ENCODE peak calls at places on chromosomes 6 and 20, in seven cellular contexts. K is GM12878, L is HCT116, Y is K562, H is SK-N-SH, V is HepG2, D is H1. B is an unnamed sample.

GRCh38 chr6:56521454-56521853 is 121.2 kb downstream of the DST start:
- DNase-seq in K (no peak), L (no peak), Y (no peak), H (no peak), V (peak), D (no peak), B (no peak)

GRCh38 chr6:125019281-125019680 is 57.0 kb downstream of the RNF217 start:
- DNase-seq in K (no peak), L (no peak), Y (no peak), H (no peak), V (no peak), D (no peak), B (no peak)

GRCh38 chr6:48111143-48111506 is at the start of gene PTCHD4:
- DNase-seq in K (no peak), L (peak), Y (no peak), H (peak), V (peak), D (peak), B (peak)

GRCh38 chr20:17161661-17162410 is 65.0 kb upstream of the PCSK2 start:
- DNase-seq in K (no peak), L (no peak), Y (no peak), H (no peak), V (no peak), D (no peak), B (no peak)

GRCh38 chr6:140463312-140463710 is 1088.9 kb upstream of the CITED2 start:
- DNase-seq in K (no peak), L (no peak), Y (no peak), H (no peak), V (no peak), D (no peak), B (peak)

GRCh38 chr6:19697744-19698290 is 139.4 kb upstream of the ID4 start:
- DNase-seq in K (no peak), L (no peak), Y (no peak), H (no peak), V (no peak), D (no peak), B (no peak)

GRCh38 chr20:11182715-11183114 is 508.9 kb upstream of the JAG1 start:
- DNase-seq in K (no peak), L (no peak), Y (no peak), H (no peak), V (no peak), D (no peak), B (no peak)

GRCh38 chr20:6614836-6615235 is 152.7 kb upstream of the BMP2 start:
- DNase-seq in K (no peak), L (no peak), Y (no peak), H (no peak), V (no peak), D (no peak), B (no peak)

GRCh38 chr6:33013608-33014007 is 4.2 kb upstream of the HLA-DOA start:
- DNase-seq in K (no peak), L (no peak), Y (no peak), H (no peak), V (no peak), D (no peak), B (no peak)

GRCh38 chr6:56450882-56451739 is 191.6 kb downstream of the DST start:
- DNase-seq in K (no peak), L (no peak), Y (no peak), H (no peak), V (peak), D (no peak), B (peak)

GRCh38 chr6:5331860-5332442 is 70.6 kb downstream of the FARS2 start:
- DNase-seq in K (no peak), L (no peak), Y (no peak), H (no peak), V (no peak), D (no peak), B (no peak)

GRCh38 chr6:133705731-133706130 is 183.2 kb upstream of the TCF21 start:
- DNase-seq in K (no peak), L (no peak), Y (no peak), H (no peak), V (no peak), D (no peak), B (no peak)

GRCh38 chr6:30826961-30827342 is 57.4 kb upstream of the DDR1 start:
- DNase-seq in K (no peak), L (no peak), Y (peak), H (no peak), V (peak), D (no peak), B (peak)

GRCh38 chr6:64817525-64817924 is 889.5 kb downstream of the EYS start:
- DNase-seq in K (no peak), L (no peak), Y (no peak), H (no peak), V (no peak), D (no peak), B (no peak)

GRCh38 chr6:37137201-37137880 is 32.6 kb upstream of the PIM1 start:
- DNase-seq in K (no peak), L (peak), Y (no peak), H (peak), V (peak), D (no peak), B (no peak)

GRCh38 chr6:148328876-148329567 is 13.6 kb upstream of the SASH1 start:
- DNase-seq in K (no peak), L (no peak), Y (no peak), H (no peak), V (peak), D (no peak), B (no peak)

GRCh38 chr6:29633532-29633901 is 534 bp upstream of the GABBR1 start:
- DNase-seq in K (no peak), L (no peak), Y (peak), H (no peak), V (no peak), D (no peak), B (peak)

GRCh38 chr20:50330504-50331313 is 140.1 kb downstream of the CEBPB start:
- DNase-seq in K (no peak), L (no peak), Y (no peak), H (no peak), V (peak), D (no peak), B (no peak)

GRCh38 chr6:88641178-88641903 is 322.1 kb downstream of the RNGTT start:
- DNase-seq in K (peak), L (no peak), Y (no peak), H (no peak), V (no peak), D (no peak), B (no peak)

GRCh38 chr6:113855500-113856010 is 1.6 kb upstream of the MARCKS start:
- DNase-seq in K (no peak), L (no peak), Y (peak), H (no peak), V (no peak), D (no peak), B (no peak)

GRCh38 chr6:107869871-107870270 is 45.8 kb upstream of the SCML4 start:
- DNase-seq in K (no peak), L (no peak), Y (no peak), H (no peak), V (no peak), D (no peak), B (no peak)

GRCh38 chr6:101392561-101393230 is 812 bp upstream of the GRIK2 start:
- DNase-seq in K (no peak), L (no peak), Y (no peak), H (peak), V (no peak), D (no peak), B (no peak)

GRCh38 chr6:130203370-130203769 is 19.4 kb downstream of the SAMD3 start:
- DNase-seq in K (no peak), L (no peak), Y (no peak), H (no peak), V (no peak), D (no peak), B (no peak)

GRCh38 chr6:167255918-167256553 is 35.1 kb upstream of the UNC93A start:
- DNase-seq in K (no peak), L (no peak), Y (no peak), H (no peak), V (no peak), D (no peak), B (no peak)

GRCh38 chr6:104941694-104942177 is 15.2 kb upstream of the LIN28B start:
- DNase-seq in K (no peak), L (no peak), Y (peak), H (no peak), V (no peak), D (no peak), B (no peak)

GRCh38 chr20:56411759-56412472 is at the start of gene CASS4:
- DNase-seq in K (no peak), L (no peak), Y (peak), H (no peak), V (peak), D (no peak), B (no peak)

GRCh38 chr6:140809694-140810101 is 1323.0 kb upstream of the GJE1 start:
- DNase-seq in K (peak), L (no peak), Y (no peak), H (no peak), V (no peak), D (no peak), B (no peak)

GRCh38 chr6:23140879-23141278 is 571.5 kb downstream of the HDGFL1 start:
- DNase-seq in K (no peak), L (no peak), Y (no peak), H (no peak), V (no peak), D (no peak), B (no peak)

GRCh38 chr20:63943007-63943807 is 13.0 kb downstream of the UCKL1 start:
- DNase-seq in K (no peak), L (no peak), Y (no peak), H (no peak), V (no peak), D (no peak), B (no peak)

GRCh38 chr20:22438926-22439325 is 145.4 kb downstream of the FOXA2 start:
- DNase-seq in K (no peak), L (peak), Y (peak), H (peak), V (peak), D (no peak), B (no peak)

GRCh38 chr20:24109008-24109407 is 120.4 kb upstream of the GGTLC1 start:
- DNase-seq in K (no peak), L (no peak), Y (peak), H (no peak), V (no peak), D (no peak), B (no peak)

GRCh38 chr6:113205563-113205962 is 651.6 kb upstream of the MARCKS start:
- DNase-seq in K (no peak), L (no peak), Y (no peak), H (no peak), V (no peak), D (no peak), B (no peak)

GRCh38 chr20:42577193-42577592 is 612.5 kb downstream of the PTPRT start:
- DNase-seq in K (no peak), L (no peak), Y (no peak), H (no peak), V (no peak), D (no peak), B (no peak)

GRCh38 chr20:8254911-8255582 is 123.0 kb downstream of the PLCB1 start:
- DNase-seq in K (no peak), L (no peak), Y (no peak), H (no peak), V (no peak), D (no peak), B (no peak)

GRCh38 chr20:35302421-35303335 is 10.5 kb upstream of the FAM83C start:
- DNase-seq in K (no peak), L (no peak), Y (no peak), H (no peak), V (no peak), D (no peak), B (no peak)

GRCh38 chr20:59434950-59435349 is 134.5 kb downstream of the EDN3 start:
- DNase-seq in K (no peak), L (no peak), Y (no peak), H (no peak), V (no peak), D (no peak), B (no peak)

DNA sequence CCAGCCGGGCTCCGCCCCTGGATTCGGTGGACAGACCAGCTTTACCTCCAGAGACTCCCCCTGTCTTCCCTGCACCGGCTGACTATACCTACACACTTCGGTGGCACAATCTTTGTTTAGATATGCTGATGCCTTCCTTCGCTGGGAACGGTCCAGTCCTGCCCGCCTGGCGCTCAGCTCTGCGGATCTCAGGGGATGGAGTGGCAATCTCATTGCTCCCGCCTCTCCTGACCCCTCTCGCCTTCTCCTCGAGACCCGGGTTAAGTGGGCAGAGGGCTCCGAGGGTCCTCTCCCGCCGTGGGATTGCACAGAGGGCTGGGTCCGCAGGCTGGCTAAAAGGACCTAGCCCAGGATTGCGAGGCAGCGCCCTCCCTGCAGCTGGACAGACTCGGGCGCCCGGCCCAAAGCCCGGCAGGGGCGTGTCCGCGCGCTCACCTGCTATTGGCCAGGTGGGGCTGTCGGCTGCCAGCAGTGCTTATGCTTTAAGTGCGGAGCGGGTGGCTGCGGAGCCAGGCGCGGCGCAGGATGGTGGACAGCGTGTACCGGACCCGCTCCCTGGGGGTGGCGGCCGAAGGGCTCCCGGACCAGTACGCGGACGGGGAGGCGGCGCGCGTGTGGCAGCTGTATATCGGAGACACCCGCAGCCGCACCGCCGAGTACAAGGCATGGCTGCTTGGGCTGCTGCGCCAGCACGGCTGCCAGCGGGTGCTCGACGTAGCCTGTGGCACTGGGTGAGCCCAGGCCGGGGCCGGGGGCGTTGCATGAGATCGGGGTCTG is at the start of gene GNMT:
- DNase-seq in K (no peak), L (no peak), Y (no peak), H (peak), V (peak), D (no peak), B (peak)
- TF ChIP-seq JUND in K (no peak), L (no peak), Y (no peak), H (no peak), V (no peak), D (no peak), B (no peak)

DNA sequence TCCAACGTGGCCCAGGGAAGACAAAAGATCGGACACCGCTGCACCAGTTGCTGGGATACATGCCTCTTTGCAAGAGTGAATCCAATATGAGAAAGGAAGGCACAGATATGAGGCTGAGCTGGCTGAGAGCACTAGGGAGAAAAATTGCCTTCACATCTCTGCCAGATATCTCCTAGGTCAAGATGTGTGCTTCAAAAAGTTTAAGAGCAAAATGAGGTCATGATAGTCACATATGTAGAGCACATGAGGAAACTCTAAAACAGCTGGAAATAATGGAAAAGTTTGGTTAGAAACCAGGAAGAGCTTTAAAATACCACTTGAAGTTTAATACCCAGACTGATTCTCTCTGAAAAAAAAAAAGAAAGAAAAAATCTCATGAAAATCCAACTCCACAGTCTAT is 41.7 kb downstream of the OR2B2 start:
- DNase-seq in K (no peak), L (no peak), Y (no peak), H (no peak), V (no peak), D (no peak), B (no peak)
- TF ChIP-seq JUND in K (no peak), L (no peak), Y (no peak), H (no peak), V (no peak), D (no peak), B (no peak)

DNA sequence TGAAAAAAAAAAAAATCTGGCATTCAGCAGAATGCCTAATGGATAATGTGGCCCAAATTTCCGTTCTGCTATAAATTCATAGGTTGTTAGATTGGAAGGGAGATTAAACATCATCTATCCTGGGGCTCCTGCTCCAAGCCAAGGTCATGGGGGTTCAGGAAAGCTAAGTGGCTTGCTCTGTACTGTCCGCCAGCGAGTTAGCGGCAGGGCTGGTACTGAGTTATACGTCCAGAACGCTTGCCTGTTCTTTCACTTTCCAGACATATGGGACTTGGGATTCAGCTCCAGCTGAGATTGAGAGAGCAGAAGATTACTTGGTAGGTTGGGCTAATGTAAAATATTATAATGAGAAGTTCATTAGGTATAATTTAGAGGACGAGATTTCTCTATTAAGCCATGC is 858 bp downstream of the RWDD1 start:
- DNase-seq in K (no peak), L (no peak), Y (peak), H (peak), V (peak), D (no peak), B (no peak)
- TF ChIP-seq JUND in K (no peak), L (no peak), Y (no peak), H (no peak), V (no peak), D (no peak), B (no peak)

GRCh38 chr6:144006731-144007454 is 1.2 kb downstream of the PLAGL1 start:
- DNase-seq in K (no peak), L (peak), Y (peak), H (peak), V (no peak), D (no peak), B (no peak)
- TF ChIP-seq JUND in K (no peak), L (no peak), Y (peak), H (no peak), V (no peak), D (no peak), B (no peak)

GRCh38 chr6:44065443-44066115 is 61.7 kb downstream of the MRPL14 start:
- DNase-seq in K (no peak), L (no peak), Y (no peak), H (no peak), V (no peak), D (no peak), B (no peak)

GRCh38 chr6:44064948-44065272 is 62.3 kb downstream of the MRPL14 start:
- DNase-seq in K (no peak), L (no peak), Y (no peak), H (no peak), V (no peak), D (no peak), B (no peak)

GRCh38 chr6:44067073-44067759 is 60.0 kb downstream of the MRPL14 start:
- DNase-seq in K (no peak), L (no peak), Y (no peak), H (no peak), V (no peak), D (no peak), B (no peak)

GRCh38 chr6:44068607-44069296 is 58.5 kb downstream of the MRPL14 start:
- DNase-seq in K (no peak), L (no peak), Y (no peak), H (no peak), V (no peak), D (no peak), B (no peak)

DNA sequence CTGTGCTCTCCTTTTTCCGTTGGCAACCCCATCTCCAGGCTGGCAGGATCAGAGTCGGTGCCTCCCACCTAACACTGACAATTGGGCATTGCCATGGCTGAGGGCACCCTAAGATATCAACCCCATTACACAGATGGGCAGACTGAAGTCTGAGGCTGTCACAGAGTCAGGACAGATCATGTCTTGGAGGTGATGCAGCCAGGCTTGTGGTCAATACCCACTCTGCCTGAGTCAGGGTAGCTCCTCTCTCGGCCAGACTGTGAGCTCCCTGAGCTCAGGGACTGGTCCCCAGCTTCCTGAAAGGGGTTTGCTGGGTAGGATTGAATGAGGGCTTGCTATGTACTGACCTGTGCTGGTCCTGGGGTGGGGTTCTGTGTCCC is 59.5 kb downstream of the MRPL14 start:
- DNase-seq in K (no peak), L (no peak), Y (no peak), H (no peak), V (no peak), D (no peak), B (no peak)
- TF ChIP-seq JUND in K (no peak), L (no peak), Y (no peak), H (no peak), V (no peak), D (no peak), B (no peak)